ENCODE peak calls at places on chromosomes 2 and 18, in nine cellular contexts. U is IMR-90, C is neuronal stem cell, H is H9, S is GM23248, T is HCT116, R is H1, F is mesendoderm, A is kidney. Q is an unnamed sample.

GRCh38 chr2:29010946-29011649 is 30.0 kb downstream of the TOGARAM2 start:
- DNase-seq in U (peak; percentile 69), C (no peak), H (peak; percentile 52), S (peak; percentile 14), T (no peak), R (no peak), F (peak; percentile 56), A (peak; percentile 87), Q (no peak)

GRCh38 chr2:237697586-237698337 is 70.4 kb downstream of the LRRFIP1 start:
- DNase-seq in U (no peak), C (no peak), H (peak; percentile 29), S (no peak), T (no peak), R (no peak), F (no peak), A (peak; percentile 67), Q (no peak)

GRCh38 chr18:59957957-59958356 is 58.2 kb downstream of the PMAIP1 start:
- DNase-seq in U (peak; percentile 83), C (no peak), H (no peak), S (peak; percentile 46), T (peak; percentile 67), R (no peak), F (no peak), A (no peak), Q (peak; percentile 46)

GRCh38 chr2:8536686-8537571 is 144.9 kb upstream of the ID2 start:
- DNase-seq in U (peak; percentile 20), C (no peak), H (no peak), S (peak; percentile 76), T (no peak), R (no peak), F (peak; percentile 34), A (no peak), Q (no peak)

GRCh38 chr2:154836622-154837021 is 138.1 kb downstream of the KCNJ3 start:
- DNase-seq in U (no peak), C (no peak), H (no peak), S (no peak), T (no peak), R (no peak), F (no peak), A (no peak), Q (no peak)

GRCh38 chr2:218168016-218168415 is 1.3 kb upstream of the CXCR1 start:
- DNase-seq in U (peak; percentile 6), C (no peak), H (no peak), S (peak; percentile 44), T (no peak), R (no peak), F (no peak), A (no peak), Q (no peak)

GRCh38 chr2:162732946-162733698 is 105.4 kb downstream of the KCNH7 start:
- DNase-seq in U (no peak), C (no peak), H (no peak), S (no peak), T (no peak), R (no peak), F (peak; percentile 27), A (no peak), Q (peak; percentile 39)

GRCh38 chr2:60260646-60261296 is 292.7 kb downstream of the BCL11A start:
- DNase-seq in U (no peak), C (no peak), H (no peak), S (peak; percentile 27), T (peak; percentile 6), R (no peak), F (peak; percentile 46), A (no peak), Q (no peak)

GRCh38 chr2:40282428-40282827 is 169.5 kb downstream of the SLC8A1 start:
- DNase-seq in U (peak; percentile 47), C (no peak), H (no peak), S (no peak), T (no peak), R (no peak), F (no peak), A (no peak), Q (no peak)

GRCh38 chr2:213238753-213239591 is 45.3 kb upstream of the SPAG16 start:
- DNase-seq in U (peak; percentile 86), C (no peak), H (no peak), S (peak; percentile 83), T (peak; percentile 36), R (no peak), F (no peak), A (no peak), Q (no peak)

GRCh38 chr2:6143812-6144211 is 451.6 kb downstream of the SOX11 start:
- DNase-seq in U (no peak), C (no peak), H (no peak), S (no peak), T (no peak), R (no peak), F (no peak), A (no peak), Q (no peak)

GRCh38 chr18:31149351-31149750 is 13.3 kb downstream of the DSC1 start:
- DNase-seq in U (no peak), C (no peak), H (no peak), S (no peak), T (no peak), R (no peak), F (no peak), A (no peak), Q (no peak)

GRCh38 chr2:40113272-40113671 is 334.2 kb upstream of the THUMPD2 start:
- DNase-seq in U (peak; percentile 32), C (no peak), H (no peak), S (no peak), T (no peak), R (no peak), F (no peak), A (no peak), Q (no peak)

GRCh38 chr2:152222975-152223638 is 47.5 kb upstream of the STAM2 start:
- DNase-seq in U (peak; percentile 88), C (no peak), H (no peak), S (peak; percentile 82), T (no peak), R (no peak), F (peak; percentile 45), A (no peak), Q (peak; percentile 58)

GRCh38 chr2:71614976-71615768 is 161.8 kb downstream of the DYSF start:
- DNase-seq in U (peak; percentile 8), C (no peak), H (peak; percentile 14), S (peak; percentile 81), T (no peak), R (no peak), F (no peak), A (peak; percentile 91), Q (peak; percentile 50)

GRCh38 chr2:55888941-55889340 is 34.6 kb downstream of the EFEMP1 start:
- DNase-seq in U (peak; percentile 46), C (peak; percentile 55), H (no peak), S (peak; percentile 68), T (no peak), R (no peak), F (peak; percentile 31), A (no peak), Q (no peak)

DNA sequence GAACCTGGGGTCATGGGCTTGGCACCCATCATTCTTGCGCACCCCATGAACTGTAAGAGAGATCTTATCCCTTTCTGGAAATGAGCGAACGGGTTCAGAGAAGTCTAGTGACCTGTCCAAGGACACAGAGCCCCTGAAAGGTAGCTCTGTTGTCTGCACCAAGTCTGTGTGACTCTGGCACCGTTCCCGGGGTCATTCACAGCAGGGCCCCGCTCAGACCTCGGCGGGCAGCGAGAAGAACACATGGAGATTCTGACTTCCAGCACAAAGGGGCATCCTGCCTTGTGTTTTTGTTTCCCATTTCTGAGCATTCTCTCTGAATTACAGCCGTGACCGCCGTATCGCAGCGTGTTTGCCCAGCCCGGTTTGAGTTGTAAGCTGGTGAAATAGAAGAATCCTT is 231.7 kb downstream of the KLHL29 start:
- DNase-seq in U (no peak), C (no peak), H (no peak), S (no peak), T (no peak), R (no peak), F (no peak), A (peak; percentile 32), Q (no peak)
- H3K27ac ChIP-seq in U (no peak overlapping the region), C (no peak overlapping the region), H (no peak overlapping the region), S (no peak overlapping the region), T (no peak overlapping the region), R (no peak overlapping the region), F (no peak overlapping the region), A (peak overlapping the region; percentile 78), Q (no peak overlapping the region)

DNA sequence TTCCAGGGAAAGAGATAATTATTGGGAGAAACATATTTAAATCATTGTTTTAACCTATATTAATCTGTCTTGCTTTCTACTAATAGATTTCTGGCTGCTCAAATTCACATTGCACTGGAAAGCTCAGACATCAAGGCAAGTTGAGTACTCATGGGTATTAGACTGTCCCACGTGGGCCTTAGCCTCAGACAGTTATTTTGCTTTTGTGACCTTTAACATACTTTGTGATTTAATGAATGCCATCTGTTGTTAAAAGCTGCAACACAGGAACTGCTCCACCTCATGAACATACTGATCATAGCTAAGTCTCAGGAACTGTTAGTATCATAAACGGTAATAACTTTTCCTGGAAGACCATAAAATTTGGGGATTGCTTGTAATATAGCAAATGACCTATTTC is 2.7 kb upstream of the LCT start:
- DNase-seq in U (peak; percentile 86), C (no peak), H (no peak), S (peak; percentile 91), T (no peak), R (no peak), F (no peak), A (no peak), Q (no peak)
- H3K9ac ChIP-seq in U (no peak overlapping the region), C (no peak overlapping the region), H (no peak overlapping the region), S (peak overlapping the region; percentile 40), T (no peak overlapping the region), R (no peak overlapping the region), F (no peak overlapping the region), A (no peak overlapping the region), Q (no peak overlapping the region)

GRCh38 chr2:169105433-169105832 is 36.1 kb downstream of the DHRS9 start:
- DNase-seq in U (no peak), C (no peak), H (no peak), S (no peak), T (no peak), R (no peak), F (no peak), A (no peak), Q (no peak)
- H3K27ac ChIP-seq in U (no peak overlapping the region), C (no peak overlapping the region), H (no peak overlapping the region), S (no peak overlapping the region), T (no peak overlapping the region), R (no peak overlapping the region), F (no peak overlapping the region), A (no peak overlapping the region), Q (no peak overlapping the region)

GRCh38 chr2:196287977-196288538 is 116.7 kb upstream of the STK17B start:
- DNase-seq in U (no peak), C (no peak), H (no peak), S (no peak), T (no peak), R (no peak), F (no peak), A (no peak), Q (no peak)

GRCh38 chr2:196286821-196287220 is 115.4 kb upstream of the STK17B start:
- DNase-seq in U (no peak), C (no peak), H (no peak), S (no peak), T (no peak), R (no peak), F (no peak), A (no peak), Q (no peak)

GRCh38 chr2:196287541-196287940 is 116.2 kb upstream of the STK17B start:
- DNase-seq in U (no peak), C (no peak), H (no peak), S (no peak), T (no peak), R (no peak), F (no peak), A (no peak), Q (no peak)

GRCh38 chr2:196284901-196285589 is 113.7 kb upstream of the STK17B start:
- DNase-seq in U (no peak), C (no peak), H (no peak), S (peak; percentile 42), T (no peak), R (no peak), F (no peak), A (no peak), Q (no peak)

GRCh38 chr2:196284033-196284844 is 112.9 kb upstream of the STK17B start:
- DNase-seq in U (no peak), C (no peak), H (no peak), S (peak; percentile 37), T (no peak), R (no peak), F (no peak), A (no peak), Q (no peak)
- H3K9ac ChIP-seq in U (no peak overlapping the region), C (no peak overlapping the region), H (no peak overlapping the region), S (no peak overlapping the region), T (no peak overlapping the region), R (no peak overlapping the region), F (no peak overlapping the region), A (no peak overlapping the region), Q (no peak overlapping the region)